ENCODE peak calls at places on chromosomes 16 and 17, in seven cellular contexts. A, H, U, Q, P, N and G are unnamed samples.

GRCh38 chr17:9520649-9521435 is 54.8 kb downstream of the STX8 start:
- DNase-seq in A (peak), H (no peak), U (no peak), Q (no peak), P (no peak), N (no peak), G (no peak)

GRCh38 chr16:54930034-54930938 is at the start of gene IRX5:
- DNase-seq in A (peak), H (peak), U (peak), Q (no peak), P (peak), N (peak), G (peak)

GRCh38 chr17:63029520-63029919 is 63.5 kb downstream of the TANC2 start:
- DNase-seq in A (no peak), H (peak), U (peak), Q (no peak), P (peak), N (no peak), G (no peak)

GRCh38 chr17:48610282-48611211 is at the start of gene HOXB7:
- DNase-seq in A (peak), H (peak), U (peak), Q (peak), P (no peak), N (no peak), G (peak)

GRCh38 chr16:58829096-58829495 is 95.0 kb upstream of the GOT2 start:
- DNase-seq in A (no peak), H (no peak), U (no peak), Q (no peak), P (no peak), N (no peak), G (no peak)

GRCh38 chr17:66713533-66714042 is 121.3 kb upstream of the CACNG5 start:
- DNase-seq in A (no peak), H (no peak), U (no peak), Q (peak), P (no peak), N (no peak), G (peak)

GRCh38 chr17:71033336-71033735 is 864.0 kb downstream of the KCNJ2 start:
- DNase-seq in A (peak), H (no peak), U (no peak), Q (no peak), P (no peak), N (no peak), G (peak)

GRCh38 chr16:58474296-58474695 is 25.6 kb upstream of the NDRG4 start:
- DNase-seq in A (no peak), H (no peak), U (no peak), Q (no peak), P (no peak), N (no peak), G (no peak)

GRCh38 chr16:89864421-89864820 is 9.0 kb upstream of the TCF25 start:
- DNase-seq in A (no peak), H (no peak), U (peak), Q (no peak), P (peak), N (no peak), G (no peak)

GRCh38 chr16:30041841-30042240 is 10.8 kb upstream of the TLCD3B start:
- DNase-seq in A (no peak), H (peak), U (peak), Q (no peak), P (peak), N (no peak), G (no peak)

GRCh38 chr17:48382989-48383388 is 47.0 kb downstream of the SKAP1 start:
- DNase-seq in A (no peak), H (no peak), U (peak), Q (no peak), P (no peak), N (no peak), G (no peak)

GRCh38 chr17:44536090-44536960 is 21.0 kb upstream of the FZD2 start:
- DNase-seq in A (peak), H (no peak), U (peak), Q (no peak), P (peak), N (no peak), G (peak)

GRCh38 chr17:82054351-82055022 is 2.8 kb downstream of the GPS1 start:
- DNase-seq in A (no peak), H (no peak), U (no peak), Q (no peak), P (no peak), N (no peak), G (no peak)

GRCh38 chr17:64413505-64413904 is 22.8 kb upstream of the PECAM1 start:
- DNase-seq in A (peak), H (no peak), U (no peak), Q (no peak), P (no peak), N (no peak), G (no peak)

GRCh38 chr17:10149573-10150399 is 48.6 kb downstream of the GAS7 start:
- DNase-seq in A (no peak), H (peak), U (peak), Q (peak), P (peak), N (no peak), G (peak)

GRCh38 chr17:64747938-64748540 is 85.9 kb upstream of the SMURF2 start:
- DNase-seq in A (no peak), H (peak), U (peak), Q (no peak), P (peak), N (no peak), G (peak)

GRCh38 chr17:47203984-47204721 is 5.0 kb upstream of the MYL4 start:
- DNase-seq in A (no peak), H (peak), U (peak), Q (peak), P (peak), N (no peak), G (no peak)

GRCh38 chr17:75398279-75398678 is 7.2 kb downstream of the GRB2 start:
- DNase-seq in A (no peak), H (no peak), U (no peak), Q (no peak), P (no peak), N (no peak), G (peak)

GRCh38 chr16:67110136-67110847 is 551 bp downstream of the PHAF1 start:
- DNase-seq in A (no peak), H (no peak), U (no peak), Q (no peak), P (no peak), N (no peak), G (peak)